ENCODE peak calls at places on chromosomes 12 and 14, in four cellular contexts. B is fibroblast of lung, U is neural progenitor cell, I is colonic mucosa. D is an unnamed sample.

GRCh38 chr12:60106207-60106606 is 510.4 kb downstream of the SLC16A7 start:
- DNase-seq in B (peak), U (no peak), I (no peak), D (no peak)

GRCh38 chr12:58425481-58426392 is 484.4 kb downstream of the ATP23 start:
- DNase-seq in B (peak), U (peak), I (peak), D (no peak)

GRCh38 chr12:108759914-108760313 is 28.6 kb upstream of the CORO1C start:
- DNase-seq in B (no peak), U (no peak), I (no peak), D (no peak)

GRCh38 chr12:64625243-64626077 is 15.2 kb downstream of the RASSF3 start:
- DNase-seq in B (peak), U (no peak), I (peak), D (no peak)

GRCh38 chr12:75893758-75894157 is 137.8 kb downstream of the PHLDA1 start:
- DNase-seq in B (no peak), U (no peak), I (no peak), D (no peak)

GRCh38 chr12:65495233-65495632 is 216.8 kb downstream of the MSRB3 start:
- DNase-seq in B (peak), U (no peak), I (no peak), D (no peak)

GRCh38 chr14:50545618-50546017 is 13.2 kb upstream of the MAP4K5 start:
- DNase-seq in B (peak), U (no peak), I (no peak), D (no peak)

GRCh38 chr12:59452259-59452658 is 143.6 kb upstream of the SLC16A7 start:
- DNase-seq in B (peak), U (no peak), I (no peak), D (no peak)

GRCh38 chr12:108784270-108784669 is 53.0 kb upstream of the CORO1C start:
- DNase-seq in B (no peak), U (peak), I (no peak), D (no peak)

GRCh38 chr14:106551265-106551664 is 1024.9 kb downstream of the TMEM121 start:
- DNase-seq in B (no peak), U (no peak), I (no peak), D (no peak)

GRCh38 chr14:95516554-95517209 is at the start of gene SYNE3:
- DNase-seq in B (no peak), U (peak), I (peak), D (no peak)

GRCh38 chr12:56632701-56633464 is 2.8 kb upstream of the BAZ2A start:
- DNase-seq in B (no peak), U (peak), I (no peak), D (no peak)

GRCh38 chr14:101020971-101021370 is 117.4 kb upstream of the RTL1 start:
- DNase-seq in B (no peak), U (no peak), I (peak), D (peak)

GRCh38 chr12:8996682-8997405 is 7.5 kb downstream of the KLRG1 start:
- DNase-seq in B (peak), U (no peak), I (no peak), D (no peak)

GRCh38 chr12:7709969-7710368 is 1.3 kb upstream of the DPPA3 start:
- DNase-seq in B (no peak), U (peak), I (no peak), D (no peak)

DNA sequence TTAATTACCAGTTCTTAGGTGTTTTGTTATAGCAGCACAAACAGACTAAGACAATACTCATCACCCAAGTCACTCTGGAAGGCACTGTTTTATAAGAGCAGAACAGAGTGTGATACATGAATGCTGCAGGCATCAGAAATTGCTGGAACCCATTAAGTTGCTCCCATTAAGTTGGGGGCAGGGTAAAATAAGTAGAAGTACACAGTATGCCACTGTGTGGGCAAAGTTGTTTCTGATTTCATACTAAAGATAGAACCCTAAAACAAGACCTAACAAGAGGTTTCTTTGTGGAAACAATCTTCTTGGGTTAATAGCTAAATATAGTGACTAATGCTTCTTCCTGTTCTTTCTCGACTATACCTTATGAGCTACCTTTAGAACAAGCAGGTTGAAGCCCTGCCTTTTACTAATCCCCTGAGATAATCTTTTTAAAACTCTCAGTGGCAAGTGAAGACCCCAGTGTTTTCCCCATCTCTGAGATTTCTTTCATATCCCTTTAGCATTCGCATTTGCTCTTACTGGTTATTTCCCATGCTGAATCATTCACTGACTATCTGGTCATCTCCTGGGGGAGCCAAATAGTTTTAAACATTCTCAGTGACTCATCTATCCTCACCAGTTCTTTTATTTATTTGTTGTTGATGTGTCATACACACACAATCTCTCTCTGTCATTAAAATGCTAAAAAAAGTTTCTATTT is 52.3 kb downstream of the SOCS2 start:
- DNase-seq in B (peak), U (no peak), I (no peak), D (no peak)
- H3K27ac ChIP-seq in B (peak), U (no peak), I (no peak), D (no peak)

GRCh38 chr12:105317453-105317852 is 13.0 kb upstream of the C12orf75 start:
- DNase-seq in B (peak), U (no peak), I (no peak), D (no peak)
- H3K27ac ChIP-seq in B (peak), U (no peak), I (peak), D (no peak)

GRCh38 chr14:102547067-102547466 is 37.5 kb upstream of the ANKRD9 start:
- DNase-seq in B (no peak), U (no peak), I (no peak), D (no peak)
- H3K27ac ChIP-seq in B (no peak), U (no peak), I (no peak), D (no peak)

GRCh38 chr12:97758586-97758985 is 296.0 kb downstream of the RMST start:
- DNase-seq in B (no peak), U (no peak), I (no peak), D (no peak)

GRCh38 chr12:97767347-97767746 is 304.7 kb downstream of the RMST start:
- DNase-seq in B (no peak), U (no peak), I (no peak), D (no peak)

GRCh38 chr12:97760601-97761000 is 298.0 kb downstream of the RMST start:
- DNase-seq in B (no peak), U (no peak), I (no peak), D (no peak)

GRCh38 chr12:97764700-97765099 is 302.1 kb downstream of the RMST start:
- DNase-seq in B (no peak), U (no peak), I (no peak), D (no peak)

GRCh38 chr12:97763113-97763512 is 300.5 kb downstream of the RMST start:
- DNase-seq in B (no peak), U (no peak), I (no peak), D (no peak)
- H3K27ac ChIP-seq in B (no peak), U (no peak), I (no peak), D (no peak)

GRCh38 chr12:46201284-46201789 is 67.5 kb downstream of the SLC38A1 start:
- DNase-seq in B (no peak), U (no peak), I (no peak), D (no peak)
- H3K27ac ChIP-seq in B (no peak), U (no peak), I (no peak), D (no peak)

DNA sequence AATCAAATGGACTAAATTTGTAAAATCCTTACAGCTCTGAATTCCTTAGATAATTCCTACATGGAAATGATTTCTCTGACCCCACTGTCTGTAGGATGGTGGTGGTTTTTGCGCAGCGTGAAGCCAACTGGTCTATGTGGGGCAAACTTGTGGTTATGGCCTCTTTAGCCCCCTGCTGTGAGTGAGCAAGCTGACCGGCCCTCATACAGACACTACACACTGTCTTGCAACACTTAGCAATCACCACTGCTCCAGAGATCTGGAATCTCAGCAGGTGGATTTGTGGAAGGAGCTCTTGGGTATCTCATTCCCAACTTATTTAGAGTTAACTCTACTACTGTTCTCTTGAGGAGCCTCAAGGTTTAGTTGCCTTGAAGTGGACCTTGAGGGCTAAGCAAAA is 70.2 kb downstream of the SCN8A start:
- DNase-seq in B (peak), U (no peak), I (no peak), D (no peak)
- H3K27ac ChIP-seq in B (no peak), U (no peak), I (no peak), D (no peak)

DNA sequence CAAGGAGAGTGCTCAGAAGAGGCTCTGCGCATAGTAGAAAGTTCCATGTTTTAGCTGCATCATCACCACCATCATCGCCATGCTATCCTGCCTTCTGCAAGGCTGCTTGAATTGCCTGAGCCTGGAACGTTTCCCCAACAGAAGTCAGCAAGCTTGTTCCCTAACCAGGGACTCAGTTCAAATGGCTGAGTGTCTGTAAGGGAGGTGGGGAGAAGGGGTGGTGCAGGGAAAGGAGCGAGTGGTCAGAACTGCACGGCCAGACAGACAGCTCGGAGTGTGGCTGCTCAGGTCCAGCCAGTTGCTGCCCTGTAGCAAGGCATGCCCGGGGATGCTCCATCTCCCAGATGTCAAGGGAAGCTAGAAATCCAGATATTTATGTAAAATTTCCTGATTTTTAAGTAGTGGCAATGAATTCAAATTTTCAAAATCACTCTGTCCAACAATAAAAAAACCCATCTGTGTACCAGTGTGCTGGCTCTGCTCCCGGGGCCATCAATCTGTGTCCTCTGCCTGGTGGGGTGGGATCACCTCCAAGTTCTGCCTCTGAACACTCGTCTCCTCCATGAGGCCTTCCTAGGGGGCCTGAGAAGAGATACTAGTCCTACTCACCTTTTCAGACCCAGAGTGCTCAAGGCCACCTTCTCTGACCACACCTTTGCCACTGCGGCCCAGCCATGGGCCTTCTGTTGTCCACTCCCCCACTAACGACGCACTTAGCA is 162.7 kb downstream of the FOXN3 start:
- DNase-seq in B (no peak), U (no peak), I (no peak), D (no peak)
- H3K27ac ChIP-seq in B (no peak), U (no peak), I (no peak), D (no peak)

DNA sequence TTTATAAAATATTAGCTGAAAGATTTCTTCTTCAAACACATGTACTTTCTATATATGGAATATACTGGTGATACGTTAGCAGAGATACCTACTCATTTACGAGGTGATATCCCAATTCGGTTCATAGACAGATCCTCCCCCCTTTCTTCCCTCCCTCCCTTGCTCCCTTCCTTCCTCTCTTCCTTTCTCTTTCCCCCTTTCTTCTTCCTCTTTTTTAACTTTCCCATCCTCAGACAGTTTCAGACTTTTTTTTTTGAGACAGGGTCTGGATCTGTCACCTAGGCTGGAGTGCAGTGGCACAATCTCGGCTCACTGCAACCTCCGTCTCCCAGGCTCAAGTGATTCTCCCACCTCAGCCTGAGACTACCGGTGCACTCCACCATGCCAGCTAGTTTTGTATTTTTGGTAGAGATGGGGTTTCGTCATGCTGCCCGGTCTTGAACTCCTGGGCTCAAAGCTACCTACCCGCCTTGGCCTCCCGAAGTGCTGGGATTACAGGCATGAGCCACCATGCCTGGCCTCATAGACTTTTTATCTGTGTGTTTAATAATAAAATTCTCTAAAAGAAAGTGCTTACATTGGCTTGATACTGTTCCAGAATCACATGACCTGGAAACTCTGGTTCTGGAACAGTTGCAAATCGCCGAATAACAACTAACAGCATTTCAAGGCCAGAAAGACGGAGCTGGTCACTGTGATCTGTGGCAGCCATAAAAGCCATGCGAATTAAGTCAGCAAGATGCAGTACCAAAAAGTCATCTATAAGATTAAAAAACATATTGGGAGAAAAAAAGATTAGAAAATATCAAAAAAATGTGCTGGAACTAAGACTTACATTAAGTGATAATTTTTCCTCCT is 99.2 kb downstream of the HEATR5A start:
- DNase-seq in B (no peak), U (no peak), I (no peak), D (no peak)
- H3K27ac ChIP-seq in B (no peak), U (no peak), I (no peak), D (no peak)

GRCh38 chr12:48973084-48973483 is 1.5 kb upstream of the WNT10B start:
- DNase-seq in B (no peak), U (no peak), I (no peak), D (no peak)
- H3K27ac ChIP-seq in B (no peak), U (no peak), I (no peak), D (peak)

GRCh38 chr14:64217747-64218146 is 76.4 kb downstream of the ESR2 start:
- DNase-seq in B (no peak), U (no peak), I (no peak), D (no peak)
- H3K27ac ChIP-seq in B (no peak), U (no peak), I (no peak), D (peak)

D was measured in right atrium auricular region.